ENCODE peak calls at places on chromosomes 6 and 20, in ten cellular contexts. J is stomach; Z is CD8-positive, alpha-beta memory T cell; R is GM23248; C is psoas muscle; L is CD8-positive, alpha-beta T cell; V is Peyer's patch; S is gastrocnemius medialis; H is H9; D is cardiac muscle cell. N is an unnamed sample. For H3K4me1, the result is how much of the 10 kb centered on the place peaks cover.

GRCh38 chr6:82588020-82588419 is 224.4 kb downstream of the TPBG start:
- DNase-seq in S (no peak), C (no peak), Z (no peak), J (no peak), V (no peak), D (no peak), R (no peak), L (no peak), H (no peak), N (no peak)

GRCh38 chr6:131317516-131317915 is 182.2 kb downstream of the AKAP7 start:
- DNase-seq in V (no peak), L (no peak), R (peak), S (no peak), H (no peak), Z (no peak), D (peak), C (no peak), J (no peak), N (no peak)

GRCh38 chr6:123547216-123547978 is 89.4 kb downstream of the TRDN start:
- DNase-seq in L (no peak), C (no peak), H (no peak), Z (no peak), J (no peak), S (no peak), R (no peak), V (no peak), D (no peak), N (no peak)

GRCh38 chr6:82362868-82363267 is 749 bp upstream of the TPBG start:
- DNase-seq in C (peak), R (peak), Z (no peak), H (peak), V (no peak), D (peak), S (no peak), L (no peak), J (no peak), N (no peak)

GRCh38 chr20:43840382-43841070 is 74.1 kb upstream of the TOX2 start:
- DNase-seq in V (peak), C (no peak), S (no peak), D (peak), Z (peak), H (peak), J (no peak), R (no peak), L (no peak), N (no peak)

GRCh38 chr20:63846128-63846771 is 15.0 kb upstream of the ABHD16B start:
- DNase-seq in Z (no peak), R (peak), D (peak), V (no peak), J (no peak), C (peak), H (peak), L (no peak), S (peak), N (no peak)

GRCh38 chr20:41162396-41162795 is 25.1 kb downstream of the PLCG1 start:
- DNase-seq in R (no peak), L (no peak), V (no peak), C (no peak), H (no peak), Z (no peak), S (no peak), D (no peak), J (no peak), N (no peak)

GRCh38 chr6:124233221-124233620 is 429.6 kb downstream of the NKAIN2 start:
- DNase-seq in R (no peak), D (no peak), V (no peak), C (no peak), L (no peak), J (no peak), H (no peak), Z (no peak), S (no peak), N (no peak)

GRCh38 chr6:130935978-130936377 is 108.8 kb downstream of the SMLR1 start:
- DNase-seq in H (no peak), R (no peak), L (no peak), V (no peak), Z (no peak), J (no peak), S (no peak), C (no peak), D (no peak), N (no peak)

GRCh38 chr20:25705830-25706351 is 9.2 kb upstream of the ZNF337 start:
- DNase-seq in L (no peak), H (no peak), V (no peak), J (no peak), Z (no peak), D (no peak), C (no peak), R (no peak), S (no peak), N (no peak)

GRCh38 chr6:111894272-111894671 is 21.0 kb upstream of the FYN start:
- DNase-seq in R (peak), H (no peak), J (no peak), D (peak), S (no peak), L (no peak), Z (no peak), V (no peak), C (no peak), N (no peak)

GRCh38 chr6:26020291-26020982 is 57.8 kb downstream of the TRIM38 start:
- DNase-seq in H (peak), V (peak), L (peak), J (peak), R (peak), S (peak), Z (peak), D (peak), C (peak), N (no peak)

GRCh38 chr6:101429291-101429690 is 35.8 kb downstream of the GRIK2 start:
- DNase-seq in J (no peak), C (no peak), L (no peak), Z (no peak), R (peak), D (no peak), H (no peak), V (no peak), S (no peak), N (no peak)

GRCh38 chr6:80969439-80969838 is 783.0 kb downstream of the TENT5A start:
- DNase-seq in H (no peak), R (peak), S (no peak), C (no peak), Z (no peak), V (no peak), D (no peak), J (no peak), L (no peak), N (no peak)

GRCh38 chr6:169162968-169163903 is 90.4 kb downstream of the THBS2 start:
- DNase-seq in V (no peak), L (no peak), D (peak), Z (no peak), S (no peak), R (peak), C (peak), J (no peak), H (peak), N (peak)

GRCh38 chr6:29376003-29376402 is 912 bp upstream of the OR12D3 start:
- DNase-seq in S (no peak), C (no peak), L (no peak), J (no peak), D (peak), H (no peak), R (peak), Z (no peak), V (no peak), N (no peak)

GRCh38 chr6:52640916-52641315 is 30.0 kb upstream of the TMEM14A start:
- DNase-seq in V (no peak), L (no peak), D (no peak), J (no peak), Z (no peak), S (no peak), R (no peak), C (no peak), H (no peak), N (no peak)

DNA sequence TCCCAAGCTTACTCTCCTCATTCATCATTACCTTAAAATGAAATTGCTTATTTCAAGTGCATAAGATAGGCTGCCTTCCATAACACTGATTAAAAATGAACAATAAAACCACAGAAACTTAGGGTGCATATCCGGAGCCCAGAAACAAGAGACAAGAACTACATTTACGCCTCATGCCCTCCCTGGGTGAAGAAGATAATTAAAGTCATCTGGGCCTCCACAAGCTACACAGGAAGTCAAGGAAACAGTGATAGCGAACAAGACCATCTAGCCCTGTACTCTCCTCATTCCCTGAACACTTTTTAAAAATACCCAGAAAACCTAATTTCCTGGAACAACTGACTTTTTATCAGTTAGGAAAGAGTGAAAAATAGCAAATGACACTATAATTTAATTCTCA is 6.3 kb downstream of the SOD2 start:
- DNase-seq in Z (no peak), H (no peak), S (no peak), J (no peak), R (no peak), V (no peak), D (no peak), L (no peak), C (no peak), N (no peak)
- H3K4me1 ChIP-seq in Z (under half), H (under half), S (under half), J (half or more), R (under half), V (under half), D (under half), L (under half), C (half or more), N (under half)

DNA sequence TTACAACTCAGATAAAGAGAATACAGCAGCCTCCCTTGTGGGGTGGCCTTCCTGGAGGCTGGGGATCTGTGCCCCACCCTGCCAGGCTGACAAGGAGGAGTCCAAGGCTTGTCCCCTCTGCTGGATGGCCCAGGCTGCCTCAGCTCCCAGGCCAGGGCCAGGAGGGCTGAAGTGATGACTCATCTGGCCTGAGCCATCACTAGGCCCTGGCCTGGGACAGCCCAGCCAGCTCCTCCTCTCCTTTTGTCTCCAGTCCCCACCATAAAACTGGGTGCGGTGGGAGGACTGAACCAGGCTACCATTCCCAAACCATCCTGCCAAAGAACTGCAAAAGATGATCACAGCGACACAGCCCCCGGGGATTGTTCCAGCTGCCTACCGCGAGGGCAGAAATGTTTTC is 15.0 kb downstream of the GRM4 start:
- DNase-seq in Z (no peak), J (no peak), H (no peak), R (peak), C (no peak), L (no peak), V (no peak), S (no peak), D (no peak), N (no peak)
- H3K4me1 ChIP-seq in Z (under half), J (under half), H (under half), R (under half), C (under half), L (under half), V (under half), S (under half), D (under half), N (under half)

DNA sequence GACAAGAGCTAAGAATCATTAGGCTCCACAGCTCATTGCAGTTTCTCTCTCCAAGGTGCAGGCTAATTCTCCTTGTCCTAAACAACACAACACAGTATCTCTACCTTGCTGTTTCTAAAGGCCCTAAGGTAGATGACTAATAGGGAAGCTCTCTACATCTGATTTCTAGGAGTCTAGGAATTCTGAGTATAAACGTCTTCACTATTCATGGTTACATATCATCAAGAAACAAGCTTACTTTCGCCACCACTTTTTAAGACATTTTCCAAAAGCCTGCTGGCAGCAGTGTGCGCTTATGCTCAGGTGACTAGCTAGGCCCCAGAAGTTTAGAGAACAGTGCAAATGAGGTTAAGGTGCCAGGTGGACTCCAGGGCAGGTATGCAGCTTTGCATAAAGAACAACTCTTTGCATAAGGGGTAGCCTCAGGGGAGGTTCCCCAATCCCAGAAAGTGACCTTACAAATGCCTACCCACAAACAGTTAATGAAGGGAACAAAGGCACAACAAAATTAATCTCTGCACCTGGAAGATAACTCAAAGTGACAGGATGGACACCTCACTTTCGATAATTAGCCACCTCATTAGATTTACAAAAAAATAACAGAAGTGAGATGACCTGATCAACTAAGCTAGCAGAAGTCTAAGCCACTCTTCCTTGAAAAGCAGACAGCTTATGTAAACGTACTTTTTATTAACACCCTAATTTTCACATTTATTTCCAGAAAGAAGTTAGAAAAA is 20.1 kb downstream of the B4GALT5 start:
- DNase-seq in C (no peak), L (no peak), R (no peak), V (no peak), Z (no peak), J (no peak), H (no peak), D (no peak), S (no peak), N (no peak)
- H3K4me1 ChIP-seq in C (half or more), L (under half), R (under half), V (half or more), Z (under half), J (half or more), H (under half), D (under half), S (half or more), N (half or more)

GRCh38 chr20:61949363-61949713 is 116.3 kb downstream of the TAF4 start:
- DNase-seq in H (no peak), J (no peak), L (no peak), D (no peak), R (no peak), V (no peak), C (no peak), Z (no peak), S (peak), N (no peak)
- H3K4me1 ChIP-seq in H (under half), J (under half), L (under half), D (under half), R (under half), V (under half), C (under half), Z (under half), S (under half), N (under half)

GRCh38 chr6:505374-505773 is 113.8 kb downstream of the IRF4 start:
- DNase-seq in H (no peak), D (no peak), S (no peak), L (no peak), J (no peak), R (no peak), V (no peak), Z (no peak), C (no peak), N (no peak)

GRCh38 chr6:504446-504980 is 113.0 kb downstream of the IRF4 start:
- DNase-seq in D (no peak), S (no peak), R (no peak), J (no peak), V (no peak), Z (no peak), H (no peak), C (no peak), L (no peak), N (no peak)

GRCh38 chr6:501891-502601 is 110.5 kb downstream of the IRF4 start:
- DNase-seq in C (no peak), L (peak), Z (peak), D (no peak), R (no peak), S (no peak), H (no peak), V (peak), J (no peak), N (no peak)

GRCh38 chr6:503610-504362 is 112.2 kb downstream of the IRF4 start:
- DNase-seq in L (no peak), R (no peak), S (no peak), D (no peak), C (no peak), J (no peak), H (no peak), Z (no peak), V (no peak), N (no peak)

GRCh38 chr6:502761-503160 is 111.2 kb downstream of the IRF4 start:
- DNase-seq in R (no peak), S (no peak), C (no peak), L (no peak), D (no peak), H (no peak), Z (no peak), V (no peak), J (no peak), N (no peak)
- H3K4me1 ChIP-seq in R (under half), S (under half), C (under half), L (under half), D (under half), H (under half), Z (half or more), V (under half), J (under half), N (under half)